ENCODE peak calls at places on chromosomes 7 and 10, in seven cellular contexts. G, W, P, B, Q, M and S are unnamed samples.

GRCh38 chr10:74151879-74152722 is 1.1 kb downstream of the ADK start:
- DNase-seq in G (no peak), W (no peak), P (no peak), B (peak), Q (no peak), M (no peak), S (no peak)

GRCh38 chr10:92181575-92181974 is 109.3 kb downstream of the CPEB3 start:
- DNase-seq in G (no peak), W (peak), P (no peak), B (peak), Q (no peak), M (no peak), S (no peak)

GRCh38 chr7:135650831-135651573 is 11.3 kb upstream of the STMP1 start:
- DNase-seq in G (no peak), W (peak), P (no peak), B (peak), Q (no peak), M (no peak), S (no peak)

GRCh38 chr10:131115801-131116200 is 195.7 kb downstream of the TCERG1L start:
- DNase-seq in G (no peak), W (no peak), P (no peak), B (no peak), Q (no peak), M (no peak), S (no peak)

GRCh38 chr10:43461950-43462349 is 25.0 kb downstream of the ZNF487 start:
- DNase-seq in G (no peak), W (peak), P (no peak), B (peak), Q (no peak), M (no peak), S (no peak)

GRCh38 chr7:101650579-101651081 is 21.5 kb upstream of the MYL10 start:
- DNase-seq in G (no peak), W (no peak), P (no peak), B (peak), Q (no peak), M (no peak), S (no peak)

GRCh38 chr10:124091646-124092269 is 1.6 kb downstream of the CHST15 start:
- DNase-seq in G (no peak), W (peak), P (no peak), B (peak), Q (peak), M (peak), S (no peak)

GRCh38 chr7:150735596-150736358 is 1.4 kb upstream of the GIMAP5 start:
- DNase-seq in G (no peak), W (no peak), P (no peak), B (no peak), Q (no peak), M (no peak), S (no peak)

GRCh38 chr10:11149499-11149898 is 131.8 kb downstream of the CELF2 start:
- DNase-seq in G (no peak), W (no peak), P (no peak), B (no peak), Q (no peak), M (no peak), S (no peak)

GRCh38 chr7:31948041-31948440 is 122.2 kb downstream of the PDE1C start:
- DNase-seq in G (no peak), W (peak), P (no peak), B (peak), Q (no peak), M (no peak), S (no peak)

GRCh38 chr10:3853547-3853989 is 68.6 kb upstream of the KLF6 start:
- DNase-seq in G (no peak), W (no peak), P (no peak), B (no peak), Q (no peak), M (peak), S (no peak)

GRCh38 chr10:131915990-131916766 is 15.4 kb downstream of the PPP2R2D start:
- DNase-seq in G (no peak), W (no peak), P (no peak), B (no peak), Q (no peak), M (no peak), S (no peak)

GRCh38 chr10:86730227-86730626 is 26.2 kb upstream of the BMPR1A start:
- DNase-seq in G (no peak), W (peak), P (no peak), B (no peak), Q (peak), M (peak), S (no peak)

GRCh38 chr10:96560970-96561887 is 25.6 kb downstream of the TM9SF3 start:
- DNase-seq in G (no peak), W (peak), P (no peak), B (peak), Q (no peak), M (no peak), S (no peak)

GRCh38 chr7:3162286-3162685 is 118.6 kb upstream of the CARD11 start:
- DNase-seq in G (no peak), W (peak), P (no peak), B (no peak), Q (no peak), M (no peak), S (no peak)

GRCh38 chr10:43930777-43931176 is 282.1 kb upstream of the ZNF32 start:
- DNase-seq in G (no peak), W (no peak), P (no peak), B (no peak), Q (no peak), M (no peak), S (peak)

GRCh38 chr7:41164440-41164839 is 538.5 kb downstream of the INHBA start:
- DNase-seq in G (no peak), W (no peak), P (no peak), B (peak), Q (no peak), M (no peak), S (no peak)

GRCh38 chr10:42646692-42647640 is 8.6 kb upstream of the ZNF33B start:
- DNase-seq in G (no peak), W (no peak), P (peak), B (no peak), Q (no peak), M (no peak), S (no peak)

GRCh38 chr7:141512597-141512996 is 38.6 kb upstream of the AGK start:
- DNase-seq in G (no peak), W (no peak), P (no peak), B (no peak), Q (no peak), M (no peak), S (no peak)

GRCh38 chr10:97263971-97264370 is 28.5 kb downstream of the ARHGAP19 start:
- DNase-seq in G (no peak), W (no peak), P (no peak), B (no peak), Q (no peak), M (no peak), S (no peak)

GRCh38 chr7:14834888-14835287 is 67.7 kb downstream of the DGKB start:
- DNase-seq in G (no peak), W (peak), P (no peak), B (peak), Q (no peak), M (no peak), S (no peak)